ENCODE peak calls at places on chromosomes 6 and 20, in four cellular contexts. N is psoas muscle; D is activated CD4-positive, alpha-beta T cell treated with anti-CD3 and anti-CD28 coated beads, Interleukin-2, amount 10 ng/mL, durations not matched to agents 7 days and 5 days; X is NCI-H2171 treated with DMSO at 0.1 percent for 48 hours. V is an unnamed sample.
A peak's percentile ranks its signal among the peaks of the same experiment; 100 is the strongest.

GRCh38 chr6:112683106-112683505 is 336.0 kb downstream of the RFPL4B start:
- DNase-seq in N (no peak), D (no peak), X (no peak), V (no peak)

GRCh38 chr6:118100763-118101162 is 193.7 kb downstream of the SLC35F1 start:
- DNase-seq in N (no peak), D (no peak), X (no peak), V (no peak)

GRCh38 chr6:44399991-44400390 is 12.5 kb downstream of the CDC5L start:
- DNase-seq in N (no peak), D (no peak), X (no peak), V (no peak)

GRCh38 chr6:74091133-74091793 is 395.3 kb downstream of the CD109 start:
- DNase-seq in N (no peak), D (no peak), X (peak; percentile 41), V (no peak)

GRCh38 chr20:8365634-8366033 is 233.6 kb downstream of the PLCB1 start:
- DNase-seq in N (no peak), D (no peak), X (no peak), V (no peak)

GRCh38 chr6:37779111-37779800 is 40.3 kb upstream of the ZFAND3 start:
- DNase-seq in N (no peak), D (no peak), X (no peak), V (no peak)

GRCh38 chr20:62448038-62448437 is 20.7 kb upstream of the RBBP8NL start:
- DNase-seq in N (no peak), D (no peak), X (no peak), V (no peak)

GRCh38 chr20:63406011-63406410 is 44.9 kb upstream of the CHRNA4 start:
- DNase-seq in N (no peak), D (no peak), X (no peak), V (no peak)

GRCh38 chr6:147298461-147298860 is 94.2 kb downstream of the STXBP5 start:
- DNase-seq in N (no peak), D (no peak), X (no peak), V (no peak)

GRCh38 chr20:18533491-18533890 is 25.8 kb downstream of the SEC23B start:
- DNase-seq in N (no peak), D (no peak), X (no peak), V (no peak)

GRCh38 chr6:155313602-155314091 is 637 bp downstream of the TFB1M start:
- DNase-seq in N (no peak), D (no peak), X (no peak), V (no peak)

GRCh38 chr6:135851442-135852271 is at the start of gene PDE7B:
- DNase-seq in N (peak; percentile 83), D (peak; percentile 59), X (peak; percentile 1), V (peak; percentile 26)

GRCh38 chr20:21159658-21160380 is 33.9 kb downstream of the KIZ start:
- DNase-seq in N (no peak), D (no peak), X (no peak), V (no peak)

GRCh38 chr20:61908057-61909026 is 157.3 kb downstream of the TAF4 start:
- DNase-seq in N (no peak), D (no peak), X (no peak), V (no peak)

GRCh38 chr20:47335251-47336012 is 21.1 kb downstream of the ZMYND8 start:
- DNase-seq in N (no peak), D (no peak), X (no peak), V (no peak)

GRCh38 chr6:18432619-18433018 is 45.5 kb downstream of the RNF144B start:
- DNase-seq in N (no peak), D (no peak), X (no peak), V (no peak)

GRCh38 chr6:7175463-7175862 is 67.7 kb downstream of the RREB1 start:
- DNase-seq in N (no peak), D (no peak), X (no peak), V (no peak)

GRCh38 chr6:4776967-4777925 is 1.0 kb downstream of the CDYL start:
- DNase-seq in N (no peak), D (peak; percentile 17), X (no peak), V (peak; percentile 50)

GRCh38 chr6:109513571-109514071 is 30.6 kb upstream of the ZBTB24 start:
- DNase-seq in N (no peak), D (no peak), X (no peak), V (no peak)

GRCh38 chr20:50274570-50275430 is 84.2 kb downstream of the CEBPB start:
- DNase-seq in N (peak; percentile 74), D (no peak), X (no peak), V (no peak)

GRCh38 chr20:53382263-53382844 is 211.3 kb downstream of the ZNF217 start:
- DNase-seq in N (no peak), D (no peak), X (no peak), V (no peak)

GRCh38 chr6:39085129-39085528 is 29.9 kb downstream of the SAYSD1 start:
- DNase-seq in N (no peak), D (no peak), X (no peak), V (no peak)

GRCh38 chr6:129555206-129555832 is 154.7 kb downstream of the ARHGAP18 start:
- DNase-seq in N (no peak), D (no peak), X (no peak), V (no peak)

GRCh38 chr20:22106308-22106938 is 401.0 kb downstream of the PAX1 start:
- DNase-seq in N (no peak), D (no peak), X (peak; percentile 30), V (no peak)

GRCh38 chr6:5713519-5713918 is 293.2 kb downstream of the NRN1 start:
- DNase-seq in N (no peak), D (no peak), X (no peak), V (no peak)

V was measured in immature natural killer cell.